ENCODE peak calls at places on chromosomes 2 and 18, in four cellular contexts. T is epithelial cell of esophagus, U is NCI-H460, C is hepatocyte. Y is an unnamed sample.

GRCh38 chr2:68714866-68715265 is 19.7 kb upstream of the ARHGAP25 start:
- DNase-seq in C (no peak), T (peak), U (no peak), Y (no peak)

GRCh38 chr2:121005512-121005911 is 269.8 kb downstream of the GLI2 start:
- DNase-seq in C (no peak), U (no peak), T (no peak), Y (no peak)

GRCh38 chr2:172052000-172052983 is 33.0 kb upstream of the DLX1 start:
- DNase-seq in T (no peak), C (no peak), U (no peak), Y (peak)

GRCh38 chr2:25740810-25741381 is 67.5 kb upstream of the DTNB start:
- DNase-seq in U (no peak), T (peak), C (no peak), Y (no peak)

GRCh38 chr2:19611491-19612332 is 253.3 kb upstream of the OSR1 start:
- DNase-seq in C (peak), U (peak), T (peak), Y (no peak)

GRCh38 chr18:8504451-8504850 is 104.8 kb upstream of the RAB12 start:
- DNase-seq in U (no peak), T (no peak), C (no peak), Y (no peak)

GRCh38 chr2:40511661-40512213 is 59.8 kb upstream of the SLC8A1 start:
- DNase-seq in T (peak), C (no peak), U (peak), Y (peak)

GRCh38 chr2:41149054-41149453 is 697.2 kb upstream of the SLC8A1 start:
- DNase-seq in U (no peak), C (no peak), T (no peak), Y (no peak)

GRCh38 chr2:136288249-136288648 is 170.3 kb upstream of the CXCR4 start:
- DNase-seq in C (no peak), T (no peak), U (no peak), Y (no peak)

GRCh38 chr2:72931280-72931910 is 14.1 kb downstream of the EMX1 start:
- DNase-seq in U (no peak), T (peak), C (no peak), Y (no peak)

GRCh38 chr2:43766006-43766405 is 7.8 kb upstream of the DYNC2LI1 start:
- DNase-seq in T (peak), C (no peak), U (no peak), Y (no peak)

GRCh38 chr2:45069711-45070664 is 60.7 kb upstream of the SIX2 start:
- DNase-seq in T (no peak), C (no peak), U (no peak), Y (no peak)

GRCh38 chr2:240946654-240947053 is 40.5 kb downstream of the CROCC2 start:
- DNase-seq in U (no peak), T (peak), C (no peak), Y (no peak)

GRCh38 chr18:48777026-48777736 is 173.6 kb downstream of the SMAD7 start:
- DNase-seq in U (peak), C (peak), T (peak), Y (peak)

GRCh38 chr2:231000211-231000904 is 4.4 kb downstream of the SPATA3 start:
- DNase-seq in T (no peak), C (no peak), U (no peak), Y (no peak)

GRCh38 chr2:985317-985898 is 34.8 kb downstream of the SNTG2 start:
- DNase-seq in C (no peak), T (no peak), U (no peak), Y (no peak)

GRCh38 chr2:113831156-113831555 is 58.7 kb upstream of the ACTR3 start:
- DNase-seq in C (peak), T (peak), U (peak), Y (no peak)

GRCh38 chr18:58828399-58829121 is 36.1 kb upstream of the ZNF532 start:
- DNase-seq in T (no peak), C (no peak), U (no peak), Y (no peak)

GRCh38 chr18:23784811-23785245 is 95.6 kb downstream of the LAMA3 start:
- DNase-seq in U (no peak), T (peak), C (no peak), Y (peak)

GRCh38 chr2:17136895-17137294 is 381.3 kb downstream of the RAD51AP2 start:
- DNase-seq in C (no peak), T (no peak), U (no peak), Y (no peak)

GRCh38 chr2:197672494-197672893 is 2.9 kb downstream of the RFTN2 start:
- DNase-seq in T (no peak), U (no peak), C (no peak), Y (no peak)

GRCh38 chr2:218860950-218861381 is 1.4 kb downstream of the WNT6 start:
- DNase-seq in T (peak), C (peak), U (peak), Y (peak)

GRCh38 chr2:214386720-214387119 is 24.1 kb upstream of the VWC2L start:
- DNase-seq in C (no peak), T (no peak), U (no peak), Y (no peak)

GRCh38 chr18:40939636-40940035 is 1015.4 kb upstream of the PIK3C3 start:
- DNase-seq in T (no peak), C (no peak), U (no peak), Y (no peak)

GRCh38 chr2:135037831-135038230 is 9.4 kb downstream of the MAP3K19 start:
- DNase-seq in T (no peak), C (no peak), U (peak), Y (no peak)

GRCh38 chr18:55783921-55784320 is 195.9 kb upstream of the TCF4 start:
- DNase-seq in C (no peak), T (no peak), U (no peak), Y (no peak)

GRCh38 chr2:99031481-99031880 is 95.5 kb upstream of the CRACDL start:
- DNase-seq in U (no peak), T (no peak), C (no peak), Y (no peak)

GRCh38 chr2:216620806-216621205 is 12.4 kb upstream of the IGFBP2 start:
- DNase-seq in C (peak), T (no peak), U (no peak), Y (no peak)

GRCh38 chr2:131646669-131647297 is 119.1 kb downstream of the CCDC74A start:
- DNase-seq in U (no peak), C (no peak), T (no peak), Y (peak)

GRCh38 chr2:194346189-194346588 is 1310.8 kb upstream of the SLC39A10 start:
- DNase-seq in T (no peak), U (no peak), C (no peak), Y (no peak)

GRCh38 chr2:199455533-199456382 is 2.0 kb downstream of the SATB2 start:
- DNase-seq in U (no peak), T (peak), C (peak), Y (no peak)

GRCh38 chr18:32919799-32920198 is 147.0 kb upstream of the KLHL14 start:
- DNase-seq in C (peak), T (peak), U (peak), Y (peak)

GRCh38 chr2:177114712-177115111 is 97.9 kb upstream of the HNRNPA3 start:
- DNase-seq in U (no peak), C (no peak), T (no peak), Y (no peak)

GRCh38 chr2:96923810-96924774 is 54.2 kb upstream of the SEMA4C start:
- DNase-seq in T (no peak), U (no peak), C (no peak), Y (no peak)